ENCODE peak calls at places on chromosomes 5 and 9, in four cellular contexts. One of them, this sample, is unnamed.

GRCh38 chr5:123785160-123786001 is 273.4 kb downstream of the CSNK1G3 start:
- DNase-seq in upper lobe of left lung: no peak
- DNase-seq in RWPE1: peak; percentile 36
- DNase-seq in heart left ventricle: peak; percentile 30
- DNase-seq in this sample: no peak

GRCh38 chr9:92265159-92265558 is 28.3 kb downstream of the IARS1 start:
- DNase-seq in upper lobe of left lung: no peak
- DNase-seq in RWPE1: no peak
- DNase-seq in heart left ventricle: no peak
- DNase-seq in this sample: no peak

GRCh38 chr5:159133041-159133741 is 33.5 kb upstream of the EBF1 start:
- DNase-seq in RWPE1: peak; percentile 65
- DNase-seq in heart left ventricle: no peak
- DNase-seq in upper lobe of left lung: no peak
- DNase-seq in this sample: no peak

GRCh38 chr9:81791076-81791475 is 101.7 kb upstream of the TLE1 start:
- DNase-seq in heart left ventricle: no peak
- DNase-seq in upper lobe of left lung: no peak
- DNase-seq in RWPE1: no peak
- DNase-seq in this sample: no peak

GRCh38 chr5:6728011-6728794 is 15.0 kb downstream of the TENT4A start:
- DNase-seq in upper lobe of left lung: no peak
- DNase-seq in RWPE1: no peak
- DNase-seq in heart left ventricle: no peak
- DNase-seq in this sample: no peak

GRCh38 chr5:154199263-154199662 is 8.7 kb downstream of the GALNT10 start:
- DNase-seq in heart left ventricle: no peak
- DNase-seq in upper lobe of left lung: no peak
- DNase-seq in RWPE1: no peak
- DNase-seq in this sample: no peak

GRCh38 chr5:153276151-153276550 is 214.3 kb upstream of the GRIA1 start:
- DNase-seq in RWPE1: peak; percentile 69
- DNase-seq in upper lobe of left lung: no peak
- DNase-seq in heart left ventricle: no peak
- DNase-seq in this sample: no peak

GRCh38 chr5:134003957-134004625 is 684 bp downstream of the VDAC1 start:
- DNase-seq in upper lobe of left lung: peak; percentile 94
- DNase-seq in RWPE1: peak; percentile 54
- DNase-seq in heart left ventricle: peak; percentile 76
- DNase-seq in this sample: peak; percentile 85

GRCh38 chr5:146447734-146448380 is 724 bp downstream of the TCERG1 start:
- DNase-seq in upper lobe of left lung: no peak
- DNase-seq in heart left ventricle: no peak
- DNase-seq in RWPE1: peak; percentile 33
- DNase-seq in this sample: no peak

GRCh38 chr5:153594785-153595184 is 104.3 kb downstream of the GRIA1 start:
- DNase-seq in RWPE1: no peak
- DNase-seq in heart left ventricle: no peak
- DNase-seq in upper lobe of left lung: no peak
- DNase-seq in this sample: no peak

GRCh38 chr9:129557192-129558036 is 63.5 kb downstream of the C9orf50 start:
- DNase-seq in RWPE1: no peak
- DNase-seq in heart left ventricle: no peak
- DNase-seq in upper lobe of left lung: no peak
- DNase-seq in this sample: peak; percentile 67

GRCh38 chr5:150036513-150036912 is 36.0 kb downstream of the HMGXB3 start:
- DNase-seq in heart left ventricle: peak; percentile 81
- DNase-seq in RWPE1: peak; percentile 98
- DNase-seq in upper lobe of left lung: no peak
- DNase-seq in this sample: no peak

GRCh38 chr5:535781-536698 is 11.8 kb upstream of the SLC9A3 start:
- DNase-seq in RWPE1: no peak
- DNase-seq in heart left ventricle: peak; percentile 15
- DNase-seq in upper lobe of left lung: peak; percentile 60
- DNase-seq in this sample: no peak

GRCh38 chr5:95620030-95620869 is at the start of gene GPR150:
- DNase-seq in upper lobe of left lung: peak; percentile 94
- DNase-seq in heart left ventricle: peak; percentile 54
- DNase-seq in RWPE1: peak; percentile 40
- DNase-seq in this sample: peak; percentile 28

GRCh38 chr9:121261107-121261460 is 6.9 kb upstream of the GSN start:
- DNase-seq in heart left ventricle: no peak
- DNase-seq in upper lobe of left lung: no peak
- DNase-seq in RWPE1: no peak
- DNase-seq in this sample: peak; percentile 66

GRCh38 chr9:104903609-104904008 is 24.3 kb downstream of the ABCA1 start:
- DNase-seq in heart left ventricle: no peak
- DNase-seq in upper lobe of left lung: peak; percentile 41
- DNase-seq in RWPE1: no peak
- DNase-seq in this sample: no peak

GRCh38 chr9:71861618-71862017 is 49.4 kb downstream of the ABHD17B start:
- DNase-seq in RWPE1: no peak
- DNase-seq in upper lobe of left lung: no peak
- DNase-seq in heart left ventricle: no peak
- DNase-seq in this sample: no peak
- H3K27ac ChIP-seq in RWPE1: no peak overlapping the region
- H3K27ac ChIP-seq in upper lobe of left lung: no peak overlapping the region
- H3K27ac ChIP-seq in heart left ventricle: no peak overlapping the region
- H3K27ac ChIP-seq in this sample: no peak overlapping the region

GRCh38 chr9:106621299-106621920 is 241.6 kb upstream of the ZNF462 start:
- DNase-seq in RWPE1: no peak
- DNase-seq in heart left ventricle: no peak
- DNase-seq in upper lobe of left lung: no peak
- DNase-seq in this sample: no peak
- H3K27ac ChIP-seq in RWPE1: no peak overlapping the region
- H3K27ac ChIP-seq in heart left ventricle: no peak overlapping the region
- H3K27ac ChIP-seq in upper lobe of left lung: no peak overlapping the region
- H3K27ac ChIP-seq in this sample: no peak overlapping the region

GRCh38 chr9:109497193-109498165 is 628 bp downstream of the PTPN3 start:
- DNase-seq in upper lobe of left lung: peak; percentile 82
- DNase-seq in RWPE1: peak; percentile 81
- DNase-seq in heart left ventricle: no peak
- DNase-seq in this sample: peak; percentile 37
- H3K27ac ChIP-seq in upper lobe of left lung: peak overlapping the region; percentile 28
- H3K27ac ChIP-seq in RWPE1: peak overlapping the region; percentile 79
- H3K27ac ChIP-seq in heart left ventricle: no peak overlapping the region
- H3K27ac ChIP-seq in this sample: no peak overlapping the region

GRCh38 chr5:161847447-161847846 is 473 bp upstream of the GABRA1 start:
- DNase-seq in RWPE1: no peak
- DNase-seq in upper lobe of left lung: no peak
- DNase-seq in heart left ventricle: no peak
- DNase-seq in this sample: no peak
- H3K27ac ChIP-seq in RWPE1: no peak overlapping the region
- H3K27ac ChIP-seq in upper lobe of left lung: no peak overlapping the region
- H3K27ac ChIP-seq in heart left ventricle: no peak overlapping the region
- H3K27ac ChIP-seq in this sample: no peak overlapping the region

DNA sequence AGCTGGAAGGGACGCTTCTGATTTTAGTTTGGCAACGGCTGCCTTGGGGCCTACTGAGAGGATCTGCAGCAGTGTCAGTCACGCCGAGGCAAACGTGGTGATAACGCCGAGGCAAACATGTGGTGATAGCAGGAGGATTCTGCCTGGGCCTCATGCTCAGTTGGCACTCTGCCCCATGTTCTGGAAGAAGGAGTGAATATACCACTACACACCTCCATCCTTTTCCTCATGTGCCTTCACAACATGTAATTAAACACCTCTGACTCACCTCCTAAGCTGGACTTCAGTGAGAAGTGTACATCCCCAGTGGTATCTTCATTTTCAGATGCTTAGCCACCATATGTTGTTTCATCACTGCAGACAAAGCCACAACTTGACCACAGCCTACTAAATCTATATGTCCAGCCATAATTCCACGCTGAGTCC is 661.6 kb upstream of the KLF4 start:
- DNase-seq in heart left ventricle: peak; percentile 37
- DNase-seq in RWPE1: peak; percentile 36
- DNase-seq in upper lobe of left lung: no peak
- DNase-seq in this sample: peak; percentile 5
- H3K27ac ChIP-seq in heart left ventricle: peak overlapping the region; percentile 64
- H3K27ac ChIP-seq in RWPE1: peak overlapping the region; percentile 53
- H3K27ac ChIP-seq in upper lobe of left lung: peak overlapping the region; percentile 71
- H3K27ac ChIP-seq in this sample: peak overlapping the region; percentile 42

This sample was measured in thyroid gland.